ENCODE peak calls at places on chromosomes 7 and 10, in nine cellular contexts. D is astrocyte of the spinal cord; O is tibial artery; U is kidney glomerular epithelial cell; Y is DMS153; Q is LNCaP clone FGC; H is IMR-90; N is SHP77; W is stimulated activated CD8-positive, alpha-beta memory T cell treated with anti-CD3 and anti-CD28 coated beads, Interleukin-12 subunit alpha, Interleukin-12 subunit beta, amount 100 ng/mL, for 4 hours. M is an unnamed sample.

GRCh38 chr7:46385662-46386309 is 464.7 kb upstream of the IGFBP3 start:
- DNase-seq in W (no peak), D (peak), O (no peak), Q (no peak), H (peak), N (no peak), U (peak), Y (no peak), M (no peak)

GRCh38 chr7:1516586-1517251 is 12.5 kb upstream of the INTS1 start:
- DNase-seq in Q (peak), O (no peak), H (no peak), Y (no peak), W (no peak), N (peak), U (no peak), D (no peak), M (no peak)

GRCh38 chr7:98998821-98999725 is 120.7 kb downstream of the TRRAP start:
- DNase-seq in H (no peak), W (no peak), Q (no peak), U (no peak), D (no peak), N (no peak), O (no peak), Y (no peak), M (no peak)

GRCh38 chr10:92123031-92123450 is 167.8 kb downstream of the CPEB3 start:
- DNase-seq in U (no peak), D (no peak), W (no peak), Q (peak), Y (no peak), O (peak), N (no peak), H (no peak), M (no peak)

GRCh38 chr10:86223256-86223655 is 143.3 kb downstream of the GRID1 start:
- DNase-seq in O (no peak), Y (no peak), D (no peak), U (no peak), H (no peak), Q (no peak), W (no peak), N (no peak), M (no peak)

GRCh38 chr10:11772575-11773288 is 30.6 kb downstream of the ECHDC3 start:
- DNase-seq in H (peak), O (no peak), N (no peak), W (no peak), U (no peak), D (no peak), Y (no peak), Q (no peak), M (no peak)

GRCh38 chr7:6271694-6272371 is 591 bp downstream of the CYTH3 start:
- DNase-seq in O (no peak), W (no peak), D (no peak), U (no peak), Y (no peak), Q (no peak), N (no peak), H (no peak), M (peak)

GRCh38 chr7:151372612-151373265 is 31.1 kb downstream of the NUB1 start:
- DNase-seq in H (no peak), Q (no peak), N (no peak), D (peak), U (no peak), Y (no peak), O (no peak), W (no peak), M (no peak)

GRCh38 chr7:17638727-17639126 is 301.6 kb downstream of the SNX13 start:
- DNase-seq in O (no peak), N (peak), W (no peak), D (no peak), Q (no peak), U (no peak), H (peak), Y (no peak), M (no peak)

GRCh38 chr10:124521429-124521871 is 59.8 kb downstream of the LHPP start:
- DNase-seq in U (no peak), D (no peak), N (peak), Y (no peak), H (no peak), Q (no peak), W (no peak), O (no peak), M (no peak)